ENCODE peak calls at places on chromosomes 6 and 20, in eight cellular contexts. M, K, O, I, R, J, V and H are unnamed samples.

GRCh38 chr6:21138359-21139094 is 455.0 kb upstream of the SOX4 start:
- DNase-seq in I (no peak), V (peak), J (no peak), M (peak), K (no peak), O (no peak), R (peak), H (no peak)

GRCh38 chr6:53426544-53427270 is 78.0 kb upstream of the ELOVL5 start:
- DNase-seq in K (no peak), I (no peak), R (no peak), M (no peak), V (no peak), J (no peak), O (no peak), H (no peak)

GRCh38 chr6:46849361-46849690 is 56.1 kb downstream of the MEP1A start:
- DNase-seq in J (no peak), O (no peak), R (no peak), M (no peak), I (no peak), K (no peak), V (no peak), H (no peak)

GRCh38 chr20:59775221-59776055 is 158.0 kb downstream of the SYCP2 start:
- DNase-seq in K (no peak), R (no peak), O (no peak), M (no peak), J (no peak), V (no peak), I (peak), H (no peak)

GRCh38 chr20:56859039-56859750 is 230.1 kb downstream of the TFAP2C start:
- DNase-seq in J (no peak), I (no peak), M (no peak), R (no peak), K (no peak), V (no peak), O (no peak), H (no peak)

GRCh38 chr6:148455674-148456559 is 113.3 kb downstream of the SASH1 start:
- DNase-seq in K (no peak), I (no peak), V (no peak), J (no peak), R (no peak), O (no peak), M (no peak), H (no peak)

GRCh38 chr6:56246941-56247653 is at the start of gene COL21A1:
- DNase-seq in R (no peak), V (peak), M (peak), O (peak), I (no peak), J (peak), K (peak), H (peak)

GRCh38 chr20:63961664-63962425 is 5.6 kb upstream of the UCKL1 start:
- DNase-seq in K (no peak), V (no peak), I (no peak), R (no peak), O (no peak), J (peak), M (no peak), H (no peak)

GRCh38 chr6:157690441-157691210 is 132.4 kb upstream of the SNX9 start:
- DNase-seq in V (no peak), I (no peak), M (no peak), J (no peak), K (no peak), O (peak), R (no peak), H (no peak)

GRCh38 chr6:140003217-140003616 is 628.8 kb upstream of the CITED2 start:
- DNase-seq in J (no peak), R (no peak), V (no peak), M (no peak), K (no peak), O (no peak), I (no peak), H (no peak)

GRCh38 chr20:40868568-40869223 is 159.9 kb upstream of the TOP1 start:
- DNase-seq in I (no peak), J (peak), O (no peak), V (peak), M (peak), K (peak), R (peak), H (no peak)

GRCh38 chr20:56247954-56248782 is at the start of gene MC3R:
- DNase-seq in R (peak), V (peak), J (no peak), I (peak), O (peak), M (peak), K (peak), H (peak)

GRCh38 chr6:131317516-131317915 is 182.2 kb downstream of the AKAP7 start:
- DNase-seq in O (no peak), J (no peak), K (no peak), R (peak), M (peak), V (no peak), I (no peak), H (no peak)

GRCh38 chr6:131316654-131317053 is 181.4 kb downstream of the AKAP7 start:
- DNase-seq in K (no peak), M (no peak), V (no peak), I (no peak), J (no peak), R (no peak), O (no peak), H (no peak)

GRCh38 chr6:131322121-131322520 is 186.9 kb downstream of the AKAP7 start:
- DNase-seq in J (no peak), V (no peak), M (no peak), R (no peak), I (no peak), O (no peak), K (no peak), H (no peak)
- H3K4me3 ChIP-seq in J (no peak), V (no peak), M (no peak), R (no peak), I (no peak), O (no peak), K (no peak), H (no peak)

DNA sequence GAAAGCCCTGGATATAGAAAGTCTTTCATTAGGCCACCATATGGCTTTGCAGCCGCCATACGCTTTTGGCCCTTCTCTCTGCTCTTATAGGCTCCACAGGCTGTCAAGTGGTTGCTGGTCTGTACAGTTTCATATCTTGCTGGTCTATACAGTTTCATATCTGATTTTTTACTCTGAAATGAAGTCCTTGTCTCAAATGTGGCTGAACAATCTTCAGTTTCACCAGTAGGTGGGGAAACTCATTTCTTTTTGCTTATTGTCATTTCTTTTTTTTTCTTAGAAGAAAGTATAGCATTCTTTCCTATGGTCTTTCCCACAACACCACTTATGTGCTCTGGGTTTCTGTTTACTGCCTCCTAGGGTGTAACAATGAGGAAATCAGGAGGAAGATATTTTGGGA is 771.4 kb upstream of the MMS22L start:
- DNase-seq in K (no peak), R (no peak), J (no peak), O (no peak), M (no peak), V (peak), I (no peak), H (no peak)
- TF ChIP-seq CTCF in K (no peak), R (peak), J (no peak), O (peak), M (no peak), V (peak), I (no peak), H (no peak)

GRCh38 chr20:32537657-32538525 is 47.2 kb downstream of the NOL4L start:
- DNase-seq in I (no peak), J (no peak), V (peak), R (no peak), O (no peak), M (no peak), K (no peak), H (no peak)
- H3K4me3 ChIP-seq in I (no peak), J (peak), V (no peak), R (no peak), O (peak), M (no peak), K (no peak), H (peak)

GRCh38 chr6:151497935-151498726 is 4.3 kb downstream of the CCDC170 start:
- DNase-seq in M (peak), J (no peak), K (no peak), I (no peak), R (peak), V (no peak), O (no peak), H (no peak)

GRCh38 chr6:151502499-151502898 is 8.7 kb downstream of the CCDC170 start:
- DNase-seq in R (peak), M (peak), O (no peak), K (no peak), V (no peak), J (no peak), I (no peak), H (no peak)

GRCh38 chr6:151506761-151507160 is 12.9 kb downstream of the CCDC170 start:
- DNase-seq in R (no peak), I (no peak), V (no peak), O (no peak), M (no peak), K (no peak), J (no peak), H (no peak)

GRCh38 chr6:151501511-151502136 is 7.8 kb downstream of the CCDC170 start:
- DNase-seq in J (no peak), I (no peak), R (no peak), M (no peak), V (no peak), O (no peak), K (no peak), H (no peak)
- TF ChIP-seq CTCF in J (no peak), I (no peak), R (no peak), M (no peak), V (no peak), O (no peak), K (no peak), H (no peak)

DNA sequence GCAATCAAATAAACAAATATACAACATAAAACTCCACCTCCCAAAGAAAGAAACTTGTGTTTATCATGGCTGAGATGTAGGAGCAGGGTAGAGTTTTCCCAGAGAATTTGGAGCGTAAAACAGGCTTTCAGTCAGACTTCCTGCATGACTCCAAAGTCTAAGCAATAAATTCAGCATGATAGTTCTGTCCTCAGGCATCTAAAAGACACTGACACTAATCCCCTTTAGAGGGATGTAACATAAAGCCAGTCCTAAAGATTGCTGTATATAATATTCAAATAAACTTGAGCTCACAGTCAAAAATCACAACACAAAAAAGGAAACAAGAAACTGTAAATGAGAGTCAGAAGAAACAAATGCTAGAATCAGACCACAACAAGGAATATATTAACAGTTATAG is 234.4 kb downstream of the CENPW start:
- DNase-seq in K (no peak), I (no peak), V (no peak), M (no peak), J (no peak), R (no peak), O (no peak), H (no peak)
- H3K4me3 ChIP-seq in K (no peak), I (no peak), V (no peak), M (no peak), J (no peak), R (no peak), O (no peak), H (no peak)

DNA sequence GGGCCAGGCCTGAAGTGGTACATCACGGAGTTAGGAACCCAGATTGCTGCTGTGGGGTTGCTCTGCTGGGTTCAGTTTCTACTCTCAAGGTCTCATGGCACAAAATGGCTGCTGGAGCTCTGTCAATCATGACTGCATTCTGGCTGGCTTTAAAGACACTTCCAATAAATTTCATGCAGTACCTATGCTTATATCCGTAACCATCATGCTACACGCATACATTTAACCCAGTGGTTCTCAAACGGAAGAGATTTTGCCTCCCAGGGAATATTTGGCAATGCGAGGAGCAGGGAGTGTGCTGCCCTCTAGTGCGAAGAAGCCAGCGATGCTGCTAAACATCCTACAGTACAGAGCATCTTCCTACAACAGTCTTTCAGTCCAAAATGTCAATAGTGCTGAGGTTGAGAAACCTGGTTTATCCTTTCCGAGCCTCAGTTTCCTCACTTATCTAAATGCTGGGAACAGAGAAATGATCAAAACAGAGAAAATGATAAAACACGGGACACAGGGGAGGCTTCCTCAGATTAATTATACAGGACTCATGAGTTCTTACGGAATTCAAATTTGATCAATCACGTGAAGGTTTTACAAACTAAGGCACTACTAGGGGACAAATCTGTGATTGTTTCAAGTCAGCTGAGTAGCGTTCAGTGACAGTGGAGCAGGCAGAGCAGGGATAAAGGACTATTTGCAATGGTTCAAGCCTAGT is 9.6 kb upstream of the SLC2A10 start:
- DNase-seq in M (peak), I (no peak), V (peak), K (peak), R (peak), O (no peak), J (no peak), H (no peak)
- TF ChIP-seq CTCF in M (peak), I (no peak), V (peak), K (peak), R (peak), O (peak), J (no peak), H (peak)

DNA sequence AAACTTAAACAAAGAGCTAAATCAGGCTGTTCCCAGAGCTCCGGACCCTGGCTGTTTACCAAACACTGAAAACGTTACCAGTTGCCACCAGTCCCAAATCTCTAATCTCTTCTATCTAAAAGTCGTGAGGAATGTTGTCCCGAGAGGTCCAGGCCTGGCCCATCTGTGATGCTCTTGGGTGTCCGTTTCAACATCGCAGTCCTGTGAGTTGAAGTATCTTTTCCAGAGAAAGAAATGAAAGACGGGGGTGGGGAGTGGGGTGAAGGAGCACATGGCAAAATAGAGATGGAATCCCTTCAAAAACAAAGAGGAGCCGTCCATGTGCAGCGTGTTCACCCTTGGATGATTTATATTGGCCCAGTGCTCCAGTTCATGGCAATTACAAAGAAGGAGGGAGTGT is 111.9 kb downstream of the LY86 start:
- DNase-seq in R (no peak), V (no peak), M (no peak), I (no peak), K (no peak), O (no peak), J (no peak), H (no peak)
- H3K4me3 ChIP-seq in R (peak), V (no peak), M (no peak), I (no peak), K (no peak), O (no peak), J (no peak), H (no peak)

GRCh38 chr20:45311589-45312211 is 3.6 kb upstream of the MATN4 start:
- DNase-seq in O (peak), V (peak), K (peak), M (peak), I (peak), R (peak), J (peak), H (peak)
- TF ChIP-seq CTCF in O (peak), V (peak), K (peak), M (peak), I (no peak), R (peak), J (peak), H (peak)

GRCh38 chr6:118500130-118501015 is 47.7 kb upstream of the PLN start:
- DNase-seq in V (peak), O (no peak), R (peak), M (peak), J (no peak), I (no peak), K (no peak), H (no peak)
- H3K4me3 ChIP-seq in V (no peak), O (no peak), R (no peak), M (no peak), J (no peak), I (no peak), K (no peak), H (no peak)